ENCODE peak calls at places on chromosomes 13 and 19, in four cellular contexts. S is activated CD8-positive, alpha-beta memory T cell treated with anti-CD3 and anti-CD28 coated beads for 24 hours; Q is ovary; G is NCI-H526 treated with DMSO at 0.1 percent for 48 hours. P is an unnamed sample.

GRCh38 chr13:34459856-34460255 is 482.2 kb upstream of the NBEA start:
- DNase-seq in S (no peak), Q (no peak), G (no peak), P (no peak)

GRCh38 chr19:12195501-12195860 is 32.6 kb downstream of the ZNF136 start:
- DNase-seq in S (no peak), Q (no peak), G (no peak), P (no peak)

GRCh38 chr13:110177790-110178189 is 129.2 kb downstream of the COL4A1 start:
- DNase-seq in S (no peak), Q (no peak), G (no peak), P (no peak)

GRCh38 chr13:42524487-42525034 is 49.4 kb upstream of the TNFSF11 start:
- DNase-seq in S (no peak), Q (no peak), G (no peak), P (no peak)

GRCh38 chr13:29448124-29448685 is 147.3 kb downstream of the SLC7A1 start:
- DNase-seq in S (no peak), Q (no peak), G (no peak), P (no peak)

GRCh38 chr19:3982701-3983541 is 2.3 kb downstream of the EEF2 start:
- DNase-seq in S (peak), Q (no peak), G (no peak), P (no peak)

GRCh38 chr13:63311587-63311986 is 1895.9 kb upstream of the PCDH20 start:
- DNase-seq in S (no peak), Q (no peak), G (no peak), P (no peak)

GRCh38 chr19:16116067-16116466 is 4.4 kb downstream of the RAB8A start:
- DNase-seq in S (no peak), Q (no peak), G (no peak), P (no peak)

GRCh38 chr13:48874165-48874564 is 101.5 kb upstream of the FNDC3A start:
- DNase-seq in S (no peak), Q (no peak), G (no peak), P (no peak)

GRCh38 chr19:17052439-17052838 is 22.8 kb downstream of the HAUS8 start:
- DNase-seq in S (no peak), Q (no peak), G (no peak), P (no peak)

GRCh38 chr19:17496337-17496997 is 15.0 kb upstream of the PGLS start:
- DNase-seq in S (peak), Q (no peak), G (peak), P (no peak)

GRCh38 chr13:35876601-35877000 is 254.6 kb downstream of the DCLK1 start:
- DNase-seq in S (no peak), Q (no peak), G (no peak), P (no peak)

GRCh38 chr19:48330012-48330681 is 4.8 kb downstream of the EMP3 start:
- DNase-seq in S (peak), Q (peak), G (peak), P (peak)